ENCODE peak calls at places on chromosome 1, in eight cellular contexts. Z is stimulated activated effector memory CD8-positive, alpha-beta T cell treated with anti-CD3 and anti-CD28 coated beads, Interleukin-12 subunit alpha, Interleukin-12 subunit beta, amount 100 ng/mL, for 72 hours; C is WTC11; B is GM23248; X is HCEC 1CT; U is stomach; A is T-helper 9 cell; I is NCI-H446. T is an unnamed sample.

GRCh38 chr1:47555307-47555706 is 117.5 kb downstream of the FOXD2 start:
- DNase-seq in B (no peak), A (no peak), Z (no peak), X (no peak), U (peak), C (no peak), I (no peak), T (no peak)

GRCh38 chr1:912740-913301 is 10.9 kb upstream of the SAMD11 start:
- DNase-seq in U (no peak), I (no peak), B (peak), C (peak), X (no peak), A (no peak), Z (no peak), T (no peak)

GRCh38 chr1:201493757-201494617 is 12.9 kb downstream of the CSRP1 start:
- DNase-seq in Z (no peak), U (peak), I (no peak), A (no peak), X (no peak), C (no peak), B (no peak), T (peak)

GRCh38 chr1:228198977-228199590 is 8.8 kb upstream of the OBSCN start:
- DNase-seq in I (no peak), C (no peak), Z (no peak), B (peak), X (peak), A (no peak), U (no peak), T (peak)

GRCh38 chr1:101308935-101309333 is 72.1 kb downstream of the S1PR1 start:
- DNase-seq in Z (no peak), A (no peak), C (no peak), B (no peak), X (no peak), U (no peak), I (no peak), T (no peak)

GRCh38 chr1:203628997-203629508 is 2.4 kb downstream of the ATP2B4 start:
- DNase-seq in U (no peak), B (peak), C (no peak), X (no peak), Z (no peak), I (no peak), A (no peak), T (no peak)

GRCh38 chr1:241934181-241934815 is 23.3 kb upstream of the BECN2 start:
- DNase-seq in A (no peak), I (no peak), U (no peak), B (peak), Z (no peak), C (peak), X (no peak), T (no peak)

GRCh38 chr1:85289207-85289847 is 12.9 kb upstream of the BCL10 start:
- DNase-seq in X (peak), U (peak), B (peak), A (no peak), Z (no peak), I (no peak), C (no peak), T (peak)

GRCh38 chr1:37037675-37038074 is 3.4 kb upstream of the GRIK3 start:
- DNase-seq in A (no peak), B (no peak), X (no peak), I (peak), U (no peak), Z (no peak), C (peak), T (no peak)

GRCh38 chr1:113036639-113037321 is 36.2 kb upstream of the LRIG2 start:
- DNase-seq in U (no peak), A (no peak), C (no peak), X (no peak), B (peak), Z (no peak), I (no peak), T (no peak)

GRCh38 chr1:185789846-185790735 is 55.9 kb downstream of the HMCN1 start:
- DNase-seq in C (no peak), U (no peak), A (no peak), Z (no peak), I (peak), B (peak), X (no peak), T (peak)